ENCODE peak calls at places on chromosomes 2 and 18, in ten cellular contexts. T is colonic mucosa, X is sigmoid colon, S is iPS DF 6.9, U is GM23248, Z is right lobe of liver, O is A549, C is WERI-Rb-1, I is thoracic aorta, G is heart left ventricle. V is an unnamed sample.

GRCh38 chr18:49177071-49177470 is 226.3 kb upstream of the SMAD7 start:
- DNase-seq in T (no peak), X (no peak), S (no peak), U (no peak), Z (no peak), O (no peak), C (no peak), I (no peak), G (no peak), V (no peak)

GRCh38 chr2:204505946-204506345 is 39.3 kb upstream of the PARD3B start:
- DNase-seq in T (no peak), X (no peak), S (no peak), U (peak; percentile 92), Z (no peak), O (no peak), C (no peak), I (no peak), G (no peak), V (no peak)

GRCh38 chr2:5690231-5690630 is 2.0 kb upstream of the SOX11 start:
- DNase-seq in T (no peak), X (no peak), S (no peak), U (no peak), Z (no peak), O (no peak), C (peak; percentile 39), I (no peak), G (no peak), V (no peak)

GRCh38 chr2:75500633-75501032 is 60.1 kb downstream of the EVA1A start:
- DNase-seq in T (no peak), X (no peak), S (no peak), U (peak; percentile 60), Z (no peak), O (no peak), C (no peak), I (no peak), G (no peak), V (no peak)

GRCh38 chr2:239809391-239809790 is 215.8 kb downstream of the NDUFA10 start:
- DNase-seq in T (no peak), X (peak; percentile 64), S (no peak), U (no peak), Z (peak; percentile 49), O (no peak), C (no peak), I (no peak), G (peak; percentile 7), V (no peak)

GRCh38 chr2:642431-642815 is 34.8 kb downstream of the TMEM18 start:
- DNase-seq in T (no peak), X (peak; percentile 41), S (no peak), U (no peak), Z (no peak), O (no peak), C (no peak), I (no peak), G (no peak), V (peak; percentile 13)

GRCh38 chr2:185790361-185790760 is 51.8 kb downstream of the FSIP2 start:
- DNase-seq in T (no peak), X (no peak), S (no peak), U (no peak), Z (no peak), O (no peak), C (no peak), I (no peak), G (no peak), V (no peak)

GRCh38 chr2:64861338-64862000 is 127.7 kb upstream of the SLC1A4 start:
- DNase-seq in T (no peak), X (no peak), S (no peak), U (no peak), Z (no peak), O (no peak), C (no peak), I (no peak), G (no peak), V (no peak)

GRCh38 chr18:73848656-73849055 is 299.0 kb downstream of the FBXO15 start:
- DNase-seq in T (no peak), X (no peak), S (no peak), U (peak; percentile 71), Z (no peak), O (no peak), C (no peak), I (no peak), G (no peak), V (no peak)

GRCh38 chr2:127047716-127048617 is 59.0 kb downstream of the BIN1 start:
- DNase-seq in T (peak; percentile 16), X (peak; percentile 61), S (no peak), U (no peak), Z (no peak), O (no peak), C (no peak), I (no peak), G (no peak), V (no peak)

GRCh38 chr18:73645175-73645715 is 502.4 kb downstream of the FBXO15 start:
- DNase-seq in T (no peak), X (no peak), S (no peak), U (peak; percentile 38), Z (no peak), O (no peak), C (no peak), I (no peak), G (no peak), V (no peak)

GRCh38 chr2:25419678-25420242 is 78.0 kb upstream of the DNMT3A start:
- DNase-seq in T (no peak), X (no peak), S (no peak), U (no peak), Z (no peak), O (no peak), C (no peak), I (no peak), G (no peak), V (no peak)

GRCh38 chr2:184199274-184199673 is 399.1 kb upstream of the ZNF804A start:
- DNase-seq in T (no peak), X (no peak), S (no peak), U (no peak), Z (no peak), O (no peak), C (no peak), I (no peak), G (no peak), V (no peak)

GRCh38 chr2:3194828-3195227 is 182.8 kb downstream of the EIPR1 start:
- DNase-seq in T (no peak), X (no peak), S (no peak), U (no peak), Z (no peak), O (no peak), C (no peak), I (no peak), G (no peak), V (no peak)

GRCh38 chr2:3196716-3197115 is 180.9 kb downstream of the EIPR1 start:
- DNase-seq in T (no peak), X (peak; percentile 38), S (no peak), U (no peak), Z (no peak), O (no peak), C (no peak), I (no peak), G (no peak), V (no peak)

GRCh38 chr2:3198119-3198518 is 179.5 kb downstream of the EIPR1 start:
- DNase-seq in T (no peak), X (no peak), S (peak; percentile 13), U (no peak), Z (no peak), O (peak; percentile 58), C (peak; percentile 54), I (no peak), G (no peak), V (no peak)

GRCh38 chr2:3197308-3197707 is 180.3 kb downstream of the EIPR1 start:
- DNase-seq in T (no peak), X (peak; percentile 46), S (no peak), U (no peak), Z (no peak), O (no peak), C (no peak), I (no peak), G (no peak), V (no peak)

DNA sequence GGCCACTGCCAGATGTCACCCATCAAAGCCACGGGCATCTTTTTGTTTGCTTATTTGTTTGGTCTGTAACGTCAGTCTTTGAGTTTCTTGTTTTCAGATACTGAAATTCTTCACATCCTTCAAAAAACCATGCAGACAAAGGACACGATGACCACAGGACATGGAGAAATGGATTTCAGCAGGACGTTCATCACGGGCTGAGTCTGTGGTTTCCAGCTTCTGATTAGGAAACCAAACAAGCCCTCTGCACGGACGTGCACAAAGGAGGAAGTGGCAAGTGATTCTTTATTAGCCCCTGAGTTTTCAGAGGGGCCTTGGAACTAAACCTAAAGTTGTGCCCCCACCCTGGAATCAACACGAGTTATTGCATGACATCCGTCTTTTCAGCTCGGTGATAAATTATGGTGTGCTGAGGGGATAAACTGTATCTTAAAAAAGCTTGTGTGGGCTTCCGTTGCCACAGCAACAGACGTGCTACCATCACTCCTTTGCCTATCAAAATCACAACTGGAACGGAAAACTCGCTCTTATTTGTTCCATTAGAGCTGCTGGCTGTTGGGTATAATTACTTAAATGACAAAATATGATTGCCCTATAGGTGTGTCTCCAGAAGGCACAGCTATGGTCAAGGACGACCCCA is 181.6 kb downstream of the EIPR1 start:
- DNase-seq in T (no peak), X (no peak), S (no peak), U (no peak), Z (no peak), O (no peak), C (no peak), I (no peak), G (no peak), V (no peak)
- H3K27ac ChIP-seq in T (no peak overlapping the region), X (no peak overlapping the region), S (no peak overlapping the region), U (no peak overlapping the region), Z (no peak overlapping the region), O (no peak overlapping the region), C (no peak overlapping the region), I (no peak overlapping the region), G (no peak overlapping the region), V (no peak overlapping the region)

DNA sequence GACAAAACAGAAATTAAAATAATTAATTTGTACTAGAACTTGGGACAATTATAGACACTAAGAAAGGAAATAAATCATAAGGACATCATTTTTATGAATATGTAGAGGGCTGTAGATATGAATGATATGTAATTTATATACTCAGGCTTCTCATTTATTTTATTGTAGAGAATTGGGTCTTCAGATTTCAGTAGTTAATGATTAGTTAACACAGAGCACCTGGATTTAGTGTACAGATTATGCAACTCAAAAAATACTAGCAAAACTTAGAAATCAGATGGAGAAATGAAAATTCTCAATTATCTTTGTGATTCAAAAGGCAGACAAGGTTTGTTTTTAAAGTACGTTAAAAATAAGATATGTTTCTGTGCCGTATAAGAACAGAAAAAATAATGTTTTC is 1311.7 kb upstream of the SLC39A10 start:
- DNase-seq in T (no peak), X (no peak), S (no peak), U (no peak), Z (no peak), O (no peak), C (no peak), I (no peak), G (no peak), V (no peak)
- H3K27ac ChIP-seq in T (no peak overlapping the region), X (no peak overlapping the region), S (no peak overlapping the region), U (no peak overlapping the region), Z (no peak overlapping the region), O (no peak overlapping the region), C (no peak overlapping the region), I (no peak overlapping the region), G (no peak overlapping the region), V (no peak overlapping the region)

GRCh38 chr2:105393373-105394055 is 5.3 kb downstream of the FHL2 start:
- DNase-seq in T (no peak), X (no peak), S (no peak), U (peak; percentile 73), Z (no peak), O (no peak), C (no peak), I (no peak), G (peak; percentile 65), V (peak; percentile 66)
- H3K27ac ChIP-seq in T (no peak overlapping the region), X (no peak overlapping the region), S (no peak overlapping the region), U (peak overlapping the region; percentile 98), Z (no peak overlapping the region), O (no peak overlapping the region), C (no peak overlapping the region), I (no peak overlapping the region), G (peak overlapping the region; percentile 94), V (peak overlapping the region; percentile 4)

GRCh38 chr2:54578668-54579045 is 122.5 kb downstream of the SPTBN1 start:
- DNase-seq in T (no peak), X (no peak), S (no peak), U (no peak), Z (no peak), O (no peak), C (no peak), I (no peak), G (no peak), V (no peak)
- H3K27ac ChIP-seq in T (peak overlapping the region; percentile 90), X (peak overlapping the region; percentile 10), S (no peak overlapping the region), U (no peak overlapping the region), Z (peak overlapping the region; percentile 74), O (peak overlapping the region; percentile 97), C (no peak overlapping the region), I (no peak overlapping the region), G (peak overlapping the region; percentile 3), V (no peak overlapping the region)

V was measured in right atrium auricular region.